ENCODE peak calls at places on chromosome 13, in eight cellular contexts. One of them, this sample, is unnamed.
A peak's percentile ranks its signal among the peaks of the same experiment; 100 is the strongest.

GRCh38 chr13:77745784-77746183 is 48.3 kb downstream of the SLAIN1 start:
- DNase-seq in CD8-positive, alpha-beta memory T cell: no peak
- DNase-seq in colonic mucosa: no peak
- DNase-seq in psoas muscle: no peak
- DNase-seq in IMR-90: no peak
- DNase-seq in K562: no peak
- DNase-seq in heart left ventricle: no peak
- DNase-seq in spleen: no peak
- DNase-seq in this sample: no peak

GRCh38 chr13:100511422-100511821 is 77.2 kb downstream of the GGACT start:
- DNase-seq in CD8-positive, alpha-beta memory T cell: no peak
- DNase-seq in colonic mucosa: no peak
- DNase-seq in psoas muscle: no peak
- DNase-seq in IMR-90: no peak
- DNase-seq in K562: no peak
- DNase-seq in heart left ventricle: no peak
- DNase-seq in spleen: no peak
- DNase-seq in this sample: no peak

GRCh38 chr13:31909889-31910551 is 121.6 kb upstream of the FRY start:
- DNase-seq in CD8-positive, alpha-beta memory T cell: peak; percentile 31
- DNase-seq in colonic mucosa: peak; percentile 62
- DNase-seq in psoas muscle: no peak
- DNase-seq in IMR-90: peak; percentile 70
- DNase-seq in K562: peak; percentile 16
- DNase-seq in heart left ventricle: peak; percentile 39
- DNase-seq in spleen: no peak
- DNase-seq in this sample: no peak

GRCh38 chr13:87669379-87669978 is 1.7 kb upstream of the SLITRK5 start:
- DNase-seq in CD8-positive, alpha-beta memory T cell: no peak
- DNase-seq in colonic mucosa: no peak
- DNase-seq in psoas muscle: no peak
- DNase-seq in IMR-90: peak; percentile 10
- DNase-seq in K562: peak; percentile 9
- DNase-seq in heart left ventricle: no peak
- DNase-seq in spleen: no peak
- DNase-seq in this sample: no peak

GRCh38 chr13:45121421-45121820 is 1.1 kb downstream of the GTF2F2 start:
- DNase-seq in CD8-positive, alpha-beta memory T cell: no peak
- DNase-seq in colonic mucosa: no peak
- DNase-seq in psoas muscle: no peak
- DNase-seq in IMR-90: peak; percentile 53
- DNase-seq in K562: no peak
- DNase-seq in heart left ventricle: no peak
- DNase-seq in spleen: no peak
- DNase-seq in this sample: no peak

GRCh38 chr13:26017932-26018690 is 33.7 kb downstream of the SHISA2 start:
- DNase-seq in CD8-positive, alpha-beta memory T cell: no peak
- DNase-seq in colonic mucosa: no peak
- DNase-seq in psoas muscle: no peak
- DNase-seq in IMR-90: no peak
- DNase-seq in K562: no peak
- DNase-seq in heart left ventricle: no peak
- DNase-seq in spleen: no peak
- DNase-seq in this sample: no peak

GRCh38 chr13:29369060-29369743 is 226.3 kb downstream of the SLC7A1 start:
- DNase-seq in CD8-positive, alpha-beta memory T cell: no peak
- DNase-seq in colonic mucosa: no peak
- DNase-seq in psoas muscle: no peak
- DNase-seq in IMR-90: peak; percentile 34
- DNase-seq in K562: no peak
- DNase-seq in heart left ventricle: no peak
- DNase-seq in spleen: no peak
- DNase-seq in this sample: no peak

GRCh38 chr13:80379245-80379644 is 38.3 kb upstream of the SPRY2 start:
- DNase-seq in CD8-positive, alpha-beta memory T cell: no peak
- DNase-seq in colonic mucosa: no peak
- DNase-seq in psoas muscle: no peak
- DNase-seq in IMR-90: peak; percentile 43
- DNase-seq in K562: no peak
- DNase-seq in heart left ventricle: no peak
- DNase-seq in spleen: no peak
- DNase-seq in this sample: no peak

GRCh38 chr13:101309014-101309619 is 107.2 kb downstream of the NALCN start:
- DNase-seq in CD8-positive, alpha-beta memory T cell: no peak
- DNase-seq in colonic mucosa: no peak
- DNase-seq in psoas muscle: no peak
- DNase-seq in IMR-90: peak; percentile 46
- DNase-seq in K562: no peak
- DNase-seq in heart left ventricle: no peak
- DNase-seq in spleen: no peak
- DNase-seq in this sample: no peak

GRCh38 chr13:103081435-103081834 is 15.2 kb upstream of the SLC10A2 start:
- DNase-seq in CD8-positive, alpha-beta memory T cell: no peak
- DNase-seq in colonic mucosa: no peak
- DNase-seq in psoas muscle: no peak
- DNase-seq in IMR-90: no peak
- DNase-seq in K562: no peak
- DNase-seq in heart left ventricle: no peak
- DNase-seq in spleen: no peak
- DNase-seq in this sample: no peak

GRCh38 chr13:39874331-39875055 is 219.0 kb downstream of the COG6 start:
- DNase-seq in CD8-positive, alpha-beta memory T cell: no peak
- DNase-seq in colonic mucosa: no peak
- DNase-seq in psoas muscle: no peak
- DNase-seq in IMR-90: no peak
- DNase-seq in K562: no peak
- DNase-seq in heart left ventricle: no peak
- DNase-seq in spleen: no peak
- DNase-seq in this sample: no peak

GRCh38 chr13:36420437-36420891 is 11.8 kb upstream of the CCNA1 start:
- DNase-seq in CD8-positive, alpha-beta memory T cell: peak; percentile 38
- DNase-seq in colonic mucosa: peak; percentile 67
- DNase-seq in psoas muscle: no peak
- DNase-seq in IMR-90: peak; percentile 59
- DNase-seq in K562: peak; percentile 57
- DNase-seq in heart left ventricle: peak; percentile 58
- DNase-seq in spleen: peak; percentile 81
- DNase-seq in this sample: peak; percentile 70

GRCh38 chr13:36418022-36418805 is 14.1 kb upstream of the CCNA1 start:
- DNase-seq in CD8-positive, alpha-beta memory T cell: no peak
- DNase-seq in colonic mucosa: no peak
- DNase-seq in psoas muscle: no peak
- DNase-seq in IMR-90: peak; percentile 58
- DNase-seq in K562: no peak
- DNase-seq in heart left ventricle: no peak
- DNase-seq in spleen: no peak
- DNase-seq in this sample: no peak

GRCh38 chr13:36421447-36421846 is 10.8 kb upstream of the CCNA1 start:
- DNase-seq in CD8-positive, alpha-beta memory T cell: no peak
- DNase-seq in colonic mucosa: no peak
- DNase-seq in psoas muscle: no peak
- DNase-seq in IMR-90: no peak
- DNase-seq in K562: no peak
- DNase-seq in heart left ventricle: no peak
- DNase-seq in spleen: no peak
- DNase-seq in this sample: no peak

GRCh38 chr13:36414461-36414860 is 17.8 kb upstream of the CCNA1 start:
- DNase-seq in CD8-positive, alpha-beta memory T cell: no peak
- DNase-seq in colonic mucosa: no peak
- DNase-seq in psoas muscle: no peak
- DNase-seq in IMR-90: no peak
- DNase-seq in K562: no peak
- DNase-seq in heart left ventricle: no peak
- DNase-seq in spleen: no peak
- DNase-seq in this sample: no peak

DNA sequence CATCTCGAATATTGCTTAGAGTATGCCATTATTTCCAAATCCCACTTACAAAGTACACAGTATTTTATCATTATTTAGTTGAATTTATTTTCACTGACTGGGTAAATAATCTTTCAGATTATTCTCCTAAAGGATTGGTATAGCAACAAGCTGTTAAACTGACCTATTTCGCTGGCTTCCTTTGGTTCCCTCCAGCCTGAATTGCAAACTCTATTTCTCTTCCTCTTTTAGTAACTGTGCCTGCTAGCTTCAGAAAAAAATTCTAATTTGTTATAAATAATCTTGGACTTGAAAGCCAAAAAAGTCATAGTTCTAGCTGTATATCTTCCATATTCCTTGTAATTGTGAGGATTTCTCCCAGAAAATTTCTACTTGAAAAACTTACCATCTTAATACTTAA is 15.0 kb upstream of the CCNA1 start:
- DNase-seq in CD8-positive, alpha-beta memory T cell: no peak
- DNase-seq in colonic mucosa: no peak
- DNase-seq in psoas muscle: no peak
- DNase-seq in IMR-90: no peak
- DNase-seq in K562: no peak
- DNase-seq in heart left ventricle: no peak
- DNase-seq in spleen: no peak
- DNase-seq in this sample: no peak
- H3K4me3 ChIP-seq in CD8-positive, alpha-beta memory T cell: no peak overlapping the region
- H3K4me3 ChIP-seq in colonic mucosa: no peak overlapping the region
- H3K4me3 ChIP-seq in psoas muscle: no peak overlapping the region
- H3K4me3 ChIP-seq in IMR-90: no peak overlapping the region
- H3K4me3 ChIP-seq in K562: no peak overlapping the region
- H3K4me3 ChIP-seq in heart left ventricle: no peak overlapping the region
- H3K4me3 ChIP-seq in spleen: no peak overlapping the region
- H3K4me3 ChIP-seq in this sample: no peak overlapping the region

DNA sequence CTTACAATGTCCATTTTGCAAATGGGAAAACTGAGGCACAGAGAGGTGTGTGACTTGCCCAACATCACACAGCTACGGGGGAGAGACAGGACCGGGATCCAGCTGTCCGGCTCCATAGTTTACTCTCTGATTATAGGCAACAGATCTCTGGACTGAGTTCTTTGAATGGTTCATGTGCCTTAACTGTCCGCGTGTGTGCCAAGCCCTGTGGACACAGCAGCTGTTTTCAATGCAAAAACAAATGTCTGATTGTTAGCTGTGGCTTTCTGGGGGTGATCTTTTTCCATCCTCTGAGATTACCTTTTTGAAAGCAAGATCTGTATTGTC is 94.1 kb downstream of the KL start:
- DNase-seq in CD8-positive, alpha-beta memory T cell: no peak
- DNase-seq in colonic mucosa: no peak
- DNase-seq in psoas muscle: no peak
- DNase-seq in IMR-90: no peak
- DNase-seq in K562: no peak
- DNase-seq in heart left ventricle: no peak
- DNase-seq in spleen: no peak
- DNase-seq in this sample: no peak
- H3K27ac ChIP-seq in CD8-positive, alpha-beta memory T cell: no peak overlapping the region
- H3K27ac ChIP-seq in colonic mucosa: peak overlapping the region; percentile 15
- H3K27ac ChIP-seq in psoas muscle: no peak overlapping the region
- H3K27ac ChIP-seq in IMR-90: peak overlapping the region; percentile 59
- H3K27ac ChIP-seq in K562: no peak overlapping the region
- H3K27ac ChIP-seq in heart left ventricle: peak overlapping the region; percentile 61
- H3K27ac ChIP-seq in spleen: peak overlapping the region; percentile 68
- H3K27ac ChIP-seq in this sample: peak overlapping the region; percentile 45

DNA sequence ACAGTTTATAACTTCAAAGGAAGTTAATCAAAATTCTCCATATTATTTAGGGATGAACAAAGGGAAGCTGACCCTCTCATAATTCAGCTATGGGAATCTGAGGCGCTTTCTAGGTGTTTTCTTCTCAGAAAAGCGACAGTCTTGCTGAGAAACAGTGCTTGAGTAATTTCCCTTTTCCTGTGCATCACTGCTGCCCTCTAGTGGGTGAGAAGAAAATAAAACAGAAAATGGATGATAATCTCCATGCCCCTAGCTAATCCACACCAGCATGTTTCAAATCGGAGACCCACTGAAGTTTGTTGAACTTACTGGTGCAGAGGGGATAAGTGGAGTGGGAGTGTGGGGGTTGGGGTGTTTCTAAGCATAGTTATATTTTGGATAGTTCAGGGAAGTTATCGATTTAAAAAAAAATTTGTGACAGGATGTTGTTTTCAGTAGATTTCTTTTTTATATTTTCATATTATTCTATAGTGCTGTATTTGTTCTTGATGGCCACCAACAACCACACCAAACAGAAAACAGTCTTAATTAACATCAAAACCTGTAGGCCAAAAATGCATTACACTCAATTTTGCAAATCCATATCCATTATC is 21.4 kb downstream of the LCP1 start:
- DNase-seq in CD8-positive, alpha-beta memory T cell: peak; percentile 71
- DNase-seq in colonic mucosa: no peak
- DNase-seq in psoas muscle: no peak
- DNase-seq in IMR-90: peak; percentile 54
- DNase-seq in K562: peak; percentile 24
- DNase-seq in heart left ventricle: no peak
- DNase-seq in spleen: no peak
- DNase-seq in this sample: no peak
- H3K36me3 ChIP-seq in CD8-positive, alpha-beta memory T cell: peaks cover 37% of the 10 kb centered on the region
- H3K36me3 ChIP-seq in colonic mucosa: no peaks in the 10 kb centered on the region
- H3K36me3 ChIP-seq in psoas muscle: no peaks in the 10 kb centered on the region
- H3K36me3 ChIP-seq in IMR-90: no peaks in the 10 kb centered on the region
- H3K36me3 ChIP-seq in K562: peaks cover 49% of the 10 kb centered on the region
- H3K36me3 ChIP-seq in heart left ventricle: no peaks in the 10 kb centered on the region
- H3K36me3 ChIP-seq in spleen: peaks cover 28% of the 10 kb centered on the region
- H3K36me3 ChIP-seq in this sample: peaks cover 24% of the 10 kb centered on the region

GRCh38 chr13:71374471-71375041 is 492.4 kb downstream of the DACH1 start:
- DNase-seq in CD8-positive, alpha-beta memory T cell: no peak
- DNase-seq in colonic mucosa: no peak
- DNase-seq in psoas muscle: no peak
- DNase-seq in IMR-90: no peak
- DNase-seq in K562: no peak
- DNase-seq in heart left ventricle: no peak
- DNase-seq in spleen: no peak
- DNase-seq in this sample: no peak

DNA sequence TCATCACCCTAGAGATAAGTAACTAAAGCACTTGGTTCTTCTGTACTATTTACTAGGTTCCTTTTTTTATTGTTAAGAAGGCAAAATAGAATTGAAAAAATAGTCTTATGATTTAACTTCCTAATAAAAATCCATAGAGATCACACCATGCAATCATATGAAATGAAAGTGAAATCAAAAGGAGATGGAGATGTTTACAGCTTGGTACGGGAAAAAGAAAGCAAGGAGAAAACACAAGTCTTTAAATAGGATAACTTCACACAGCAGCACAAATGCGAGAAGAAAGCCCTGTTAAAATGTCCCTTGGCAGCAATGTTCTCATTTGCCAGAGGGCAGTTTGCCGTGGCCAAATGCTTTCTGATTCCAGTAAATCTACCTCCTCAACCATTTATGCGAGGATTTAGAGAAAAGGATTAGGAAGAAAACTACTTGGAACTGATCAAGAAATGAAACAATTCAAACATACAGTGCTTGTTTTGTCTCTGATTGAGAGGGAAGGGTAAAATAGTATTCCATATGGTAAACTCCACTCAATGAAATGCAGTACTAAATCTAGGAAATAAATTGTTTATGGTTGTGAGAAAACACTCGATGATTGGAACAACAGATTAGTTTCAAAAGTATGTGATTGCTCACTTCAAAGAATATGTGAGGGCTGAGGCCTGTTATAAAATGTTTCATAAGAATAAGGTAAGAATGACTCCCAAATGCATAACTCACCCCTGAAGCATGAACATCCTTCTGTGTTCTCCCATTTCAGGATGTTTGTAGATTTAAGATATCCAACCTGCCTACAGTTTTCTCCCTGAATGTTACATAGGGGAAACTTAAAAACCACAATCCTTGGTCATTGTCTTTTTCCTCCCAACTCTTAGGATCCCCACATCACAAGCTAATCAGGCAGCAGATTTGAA is 487.8 kb downstream of the DACH1 start:
- DNase-seq in CD8-positive, alpha-beta memory T cell: no peak
- DNase-seq in colonic mucosa: no peak
- DNase-seq in psoas muscle: no peak
- DNase-seq in IMR-90: no peak
- DNase-seq in K562: no peak
- DNase-seq in heart left ventricle: no peak
- DNase-seq in spleen: no peak
- DNase-seq in this sample: no peak
- H3K4me3 ChIP-seq in CD8-positive, alpha-beta memory T cell: no peak overlapping the region
- H3K4me3 ChIP-seq in colonic mucosa: no peak overlapping the region
- H3K4me3 ChIP-seq in psoas muscle: peak overlapping the region; percentile 45
- H3K4me3 ChIP-seq in IMR-90: no peak overlapping the region
- H3K4me3 ChIP-seq in K562: no peak overlapping the region
- H3K4me3 ChIP-seq in heart left ventricle: peak overlapping the region; percentile 11
- H3K4me3 ChIP-seq in spleen: no peak overlapping the region
- H3K4me3 ChIP-seq in this sample: peak overlapping the region; percentile 23

This sample was measured in upper lobe of right lung.